ENCODE peak calls at places on chromosomes 12 and 14, in four cellular contexts. M, G, R and A are unnamed samples.

GRCh38 chr14:101636081-101636560 is 74.8 kb downstream of the DIO3 start:
- DNase-seq in R (no peak), G (no peak), M (no peak), A (no peak)

GRCh38 chr12:56334490-56334793 is 642 bp upstream of the PAN2 start:
- DNase-seq in G (no peak), R (no peak), M (no peak), A (no peak)

GRCh38 chr14:105487986-105488777 is 1.5 kb downstream of the CRIP1 start:
- DNase-seq in R (no peak), G (no peak), M (peak), A (no peak)

GRCh38 chr12:120118710-120119097 is 2.2 kb upstream of the RAB35 start:
- DNase-seq in R (no peak), M (no peak), G (no peak), A (no peak)

GRCh38 chr14:24171422-24172260 is at the start of gene REC8:
- DNase-seq in R (peak), M (no peak), G (peak), A (peak)

GRCh38 chr12:84807249-84807648 is 105.3 kb downstream of the SLC6A15 start:
- DNase-seq in G (no peak), R (no peak), M (no peak), A (no peak)

GRCh38 chr12:41992692-41993215 is 151.9 kb downstream of the GXYLT1 start:
- DNase-seq in M (no peak), G (no peak), R (no peak), A (no peak)

GRCh38 chr14:73741386-73741875 is 27.2 kb upstream of the PNMA1 start:
- DNase-seq in G (no peak), M (no peak), R (no peak), A (no peak)

GRCh38 chr12:130669205-130669557 is 46.9 kb downstream of the RIMBP2 start:
- DNase-seq in M (no peak), G (no peak), R (no peak), A (no peak)

GRCh38 chr12:113136128-113136989 is 798 bp upstream of the RASAL1 start:
- DNase-seq in R (no peak), M (no peak), G (no peak), A (no peak)

GRCh38 chr12:51821423-51822260 is 26.9 kb downstream of the FIGNL2 start:
- DNase-seq in M (no peak), G (no peak), R (no peak), A (no peak)

GRCh38 chr12:100127766-100128508 is 14.7 kb downstream of the BLTP3B start:
- DNase-seq in R (no peak), M (no peak), G (no peak), A (no peak)

GRCh38 chr14:65961004-65961403 is 525.2 kb upstream of the CCDC196 start:
- DNase-seq in G (no peak), M (no peak), R (peak), A (no peak)

GRCh38 chr14:27040552-27040951 is 442.7 kb upstream of the NOVA1 start:
- DNase-seq in M (no peak), R (no peak), G (no peak), A (no peak)

GRCh38 chr14:92439551-92440344 is 73.8 kb upstream of the RIN3 start:
- DNase-seq in G (no peak), R (no peak), M (peak), A (no peak)

GRCh38 chr14:96040836-96041371 is 1.7 kb downstream of the C14orf132 start:
- DNase-seq in G (no peak), R (no peak), M (no peak), A (no peak)

GRCh38 chr12:125544979-125545378 is 479.7 kb downstream of the AACS start:
- DNase-seq in R (no peak), M (no peak), G (no peak), A (no peak)

GRCh38 chr12:69008510-69008909 is 75.5 kb upstream of the CPM start:
- DNase-seq in M (no peak), G (no peak), R (no peak), A (no peak)

GRCh38 chr12:13851828-13852227 is 129.6 kb downstream of the GRIN2B start:
- DNase-seq in R (peak), G (no peak), M (no peak), A (peak)

GRCh38 chr14:44149597-44149996 is 357.5 kb downstream of the FSCB start:
- DNase-seq in G (no peak), R (peak), M (no peak), A (peak)

GRCh38 chr14:75979641-75980422 is 2.0 kb downstream of the TGFB3 start:
- DNase-seq in G (no peak), M (no peak), R (no peak), A (no peak)

GRCh38 chr14:25006961-25007795 is 42.8 kb downstream of the STXBP6 start:
- DNase-seq in R (no peak), M (no peak), G (no peak), A (no peak)

GRCh38 chr12:57229041-57229633 is 374 bp upstream of the SHMT2 start:
- DNase-seq in R (no peak), M (no peak), G (no peak), A (no peak)

GRCh38 chr12:81208193-81208946 is 130.5 kb downstream of the ACSS3 start:
- DNase-seq in G (no peak), R (no peak), M (no peak), A (no peak)

GRCh38 chr12:70744133-70744532 is 106.9 kb upstream of the PTPRB start:
- DNase-seq in R (no peak), M (no peak), G (no peak), A (no peak)

GRCh38 chr14:71466942-71467341 is 465.3 kb upstream of the RGS6 start:
- DNase-seq in M (no peak), R (no peak), G (no peak), A (no peak)

GRCh38 chr14:77086951-77087350 is 11.1 kb upstream of the CIPC start:
- DNase-seq in G (no peak), R (no peak), M (no peak), A (no peak)